ENCODE peak calls at places on chromosome 12, in five cellular contexts. O, V, R, E and P are unnamed samples.

GRCh38 chr12:75909714-75910451 is 121.7 kb downstream of the PHLDA1 start:
- DNase-seq in O (no peak), V (no peak), R (no peak), E (no peak), P (no peak)

GRCh38 chr12:109056891-109057290 is 4.5 kb downstream of the USP30 start:
- DNase-seq in O (no peak), V (no peak), R (no peak), E (no peak), P (no peak)

GRCh38 chr12:32671930-32672785 is 6.9 kb upstream of the DNM1L start:
- DNase-seq in O (no peak), V (peak), R (no peak), E (peak), P (no peak)

GRCh38 chr12:52689936-52690335 is 9.7 kb upstream of the KRT1 start:
- DNase-seq in O (no peak), V (no peak), R (no peak), E (no peak), P (no peak)

GRCh38 chr12:110948041-110948440 is 27.7 kb upstream of the MYL2 start:
- DNase-seq in O (no peak), V (no peak), R (no peak), E (no peak), P (no peak)

GRCh38 chr12:89655851-89656250 is 52.8 kb downstream of the ATP2B1 start:
- DNase-seq in O (no peak), V (no peak), R (no peak), E (no peak), P (no peak)

GRCh38 chr12:1926274-1926673 is 7.8 kb upstream of the CACNA2D4 start:
- DNase-seq in O (no peak), V (no peak), R (no peak), E (no peak), P (no peak)

GRCh38 chr12:32895688-32896437 is 714 bp downstream of the PKP2 start:
- DNase-seq in O (no peak), V (no peak), R (peak), E (peak), P (no peak)

GRCh38 chr12:39752482-39753147 is 133.0 kb upstream of the ABCD2 start:
- DNase-seq in O (no peak), V (no peak), R (no peak), E (no peak), P (no peak)